ENCODE peak calls at places on chromosomes 16 and 17, in eight cellular contexts. R is stimulated activated CD8-positive, alpha-beta memory T cell treated with anti-CD3 and anti-CD28 coated beads, Interleukin-2, amount 100 ng/mL, for 1 hour; F is esophagus squamous epithelium; J is cerebellar nuclear complex; S is body of pancreas; E is Peyer's patch; Z is nucleus accumbens; I is LHCN-M2. W is an unnamed sample.

GRCh38 chr17:34009946-34010345 is 245.1 kb upstream of the CCL2 start:
- DNase-seq in E (no peak), I (no peak), Z (no peak), J (no peak), F (no peak), S (no peak), R (no peak), W (no peak)

GRCh38 chr17:29613371-29613837 is 9.3 kb downstream of the CORO6 start:
- DNase-seq in Z (peak; percentile 81), F (peak; percentile 59), J (no peak), E (peak; percentile 98), R (peak; percentile 84), S (peak; percentile 88), I (no peak), W (peak; percentile 90)

GRCh38 chr17:19713462-19713861 is 2.9 kb downstream of the SLC47A2 start:
- DNase-seq in S (no peak), I (no peak), R (no peak), F (no peak), Z (no peak), J (no peak), E (no peak), W (no peak)

GRCh38 chr16:15643453-15644305 is 725 bp upstream of the MARF1 start:
- DNase-seq in I (peak; percentile 67), F (no peak), R (no peak), J (no peak), Z (no peak), E (no peak), S (peak; percentile 30), W (peak; percentile 68)

GRCh38 chr17:2713881-2714280 is 2.3 kb upstream of the CLUH start:
- DNase-seq in E (no peak), Z (no peak), R (no peak), J (no peak), S (no peak), F (no peak), I (no peak), W (no peak)

GRCh38 chr17:69723741-69724140 is 309.2 kb downstream of the MAP2K6 start:
- DNase-seq in F (no peak), R (no peak), Z (no peak), S (no peak), J (no peak), E (no peak), I (peak; percentile 25), W (no peak)

GRCh38 chr16:73124097-73124652 is 76.2 kb upstream of the ZFHX3 start:
- DNase-seq in F (no peak), S (no peak), I (no peak), R (no peak), J (no peak), Z (no peak), E (no peak), W (no peak)

GRCh38 chr16:28863929-28864886 is 565 bp downstream of the SH2B1 start:
- DNase-seq in F (no peak), E (no peak), R (no peak), S (no peak), I (no peak), Z (no peak), J (no peak), W (no peak)

GRCh38 chr16:15966420-15967222 is 17.2 kb downstream of the ABCC1 start:
- DNase-seq in S (peak; percentile 22), E (no peak), F (no peak), R (no peak), Z (no peak), J (no peak), I (peak; percentile 81), W (no peak)

GRCh38 chr16:17238285-17239028 is 232.3 kb downstream of the XYLT1 start:
- DNase-seq in I (peak; percentile 4), Z (no peak), S (no peak), R (no peak), F (no peak), J (no peak), E (no peak), W (no peak)

GRCh38 chr17:50147841-50148225 is 2.6 kb downstream of the PPP1R9B start:
- DNase-seq in Z (no peak), J (no peak), E (peak; percentile 82), S (peak; percentile 57), I (peak; percentile 40), R (no peak), F (no peak), W (no peak)

GRCh38 chr16:27318399-27319256 is 4.9 kb downstream of the IL4R start:
- DNase-seq in E (no peak), Z (no peak), F (no peak), J (no peak), S (no peak), R (no peak), I (no peak), W (no peak)

GRCh38 chr17:14048169-14048568 is 21.1 kb upstream of the COX10 start:
- DNase-seq in I (no peak), J (no peak), S (no peak), R (no peak), F (no peak), E (no peak), Z (no peak), W (no peak)

GRCh38 chr16:15523092-15523541 is 88.7 kb downstream of the BMERB1 start:
- DNase-seq in I (no peak), E (peak; percentile 67), J (no peak), R (no peak), Z (no peak), S (no peak), F (no peak), W (peak; percentile 46)

GRCh38 chr17:56125830-56126819 is 27.1 kb upstream of the ANKFN1 start:
- DNase-seq in F (no peak), J (no peak), Z (no peak), S (peak; percentile 13), R (no peak), E (no peak), I (peak; percentile 91), W (no peak)

GRCh38 chr17:44905006-44906000 is 6.1 kb upstream of the EFTUD2 start:
- DNase-seq in S (no peak), J (no peak), E (peak; percentile 79), F (no peak), Z (no peak), I (no peak), R (no peak), W (no peak)

GRCh38 chr17:72393553-72393952 is 272.7 kb downstream of the SOX9 start:
- DNase-seq in J (no peak), F (no peak), R (no peak), S (no peak), I (peak; percentile 94), E (no peak), Z (no peak), W (no peak)

GRCh38 chr17:82065193-82065637 is 389 bp downstream of the DUS1L start:
- DNase-seq in J (no peak), S (no peak), R (no peak), I (peak; percentile 22), F (no peak), Z (no peak), E (no peak), W (no peak)

GRCh38 chr17:72567774-72568173 is 447.0 kb downstream of the SOX9 start:
- DNase-seq in Z (no peak), R (no peak), I (no peak), E (no peak), F (no peak), S (no peak), J (no peak), W (no peak)

GRCh38 chr17:76599699-76600460 is 14.2 kb upstream of the ST6GALNAC2 start:
- DNase-seq in E (no peak), S (no peak), F (no peak), J (no peak), R (no peak), I (no peak), Z (no peak), W (no peak)

GRCh38 chr16:66004706-66005105 is 361.8 kb upstream of the CDH5 start:
- DNase-seq in I (no peak), Z (no peak), S (no peak), J (no peak), E (no peak), F (no peak), R (no peak), W (no peak)

GRCh38 chr17:46726106-46726670 is 92.3 kb downstream of the WNT3 start:
- DNase-seq in I (peak; percentile 13), S (no peak), Z (no peak), J (no peak), R (no peak), E (no peak), F (no peak), W (no peak)

GRCh38 chr16:67649494-67649931 is 4.6 kb downstream of the CARMIL2 start:
- DNase-seq in F (no peak), R (no peak), Z (no peak), E (peak; percentile 58), I (no peak), S (no peak), J (no peak), W (no peak)

GRCh38 chr16:90020838-90021382 is 1.7 kb upstream of the DBNDD1 start:
- DNase-seq in S (no peak), E (no peak), R (no peak), F (no peak), J (no peak), Z (no peak), I (no peak), W (peak; percentile 61)

GRCh38 chr17:79323556-79323955 is 248.9 kb downstream of the ENGASE start:
- DNase-seq in I (no peak), S (no peak), Z (no peak), E (no peak), R (no peak), J (peak; percentile 35), F (no peak), W (no peak)

GRCh38 chr16:30902070-30902972 is 5.9 kb downstream of the CTF1 start:
- DNase-seq in R (no peak), Z (no peak), E (peak; percentile 84), J (no peak), S (peak; percentile 76), F (no peak), I (peak; percentile 50), W (peak; percentile 59)

GRCh38 chr17:73194514-73195222 is 1.8 kb downstream of the COG1 start:
- DNase-seq in F (no peak), I (peak; percentile 53), Z (no peak), E (no peak), J (no peak), S (no peak), R (no peak), W (no peak)

W was measured in hippocampal formation.